ENCODE peak calls at places on chromosomes 11 and 22, in eight cellular contexts. U is AG04450, Z is cardiac muscle cell, S is neural progenitor cell, P is upper lobe of right lung, I is thoracic aorta, F is fibroblast of pulmonary artery, C is cardiac fibroblast. N is an unnamed sample.

GRCh38 chr11:64186205-64187165 is 514 bp downstream of the STIP1 start:
- DNase-seq in U (no peak), Z (peak; percentile 28), S (peak; percentile 32), P (no peak), I (no peak), F (no peak), C (peak; percentile 26), N (no peak)

GRCh38 chr11:6321961-6322362 is 1.7 kb upstream of the CAVIN3 start:
- DNase-seq in U (no peak), Z (peak; percentile 5), S (peak; percentile 67), P (no peak), I (no peak), F (peak; percentile 35), C (peak; percentile 70), N (no peak)

GRCh38 chr11:85663080-85663729 is 1.7 kb downstream of the CREBZF start:
- DNase-seq in U (no peak), Z (no peak), S (no peak), P (no peak), I (no peak), F (no peak), C (peak; percentile 22), N (no peak)

GRCh38 chr11:109075976-109076375 is 346.0 kb upstream of the C11orf87 start:
- DNase-seq in U (no peak), Z (no peak), S (no peak), P (no peak), I (no peak), F (peak; percentile 23), C (no peak), N (no peak)

GRCh38 chr11:62337682-62338181 is 484 bp downstream of the ASRGL1 start:
- DNase-seq in U (no peak), Z (peak; percentile 37), S (peak; percentile 58), P (peak; percentile 69), I (no peak), F (peak; percentile 2), C (peak; percentile 3), N (peak; percentile 41)

GRCh38 chr11:33492569-33492968 is 208.1 kb downstream of the C11orf91 start:
- DNase-seq in U (no peak), Z (no peak), S (no peak), P (no peak), I (no peak), F (no peak), C (no peak), N (no peak)

GRCh38 chr11:67113231-67113721 is 5.8 kb upstream of the KDM2A start:
- DNase-seq in U (no peak), Z (peak; percentile 80), S (no peak), P (peak; percentile 42), I (no peak), F (no peak), C (no peak), N (no peak)

GRCh38 chr22:44462246-44463015 is 35.6 kb downstream of the RTL6 start:
- DNase-seq in U (no peak), Z (no peak), S (no peak), P (no peak), I (no peak), F (no peak), C (no peak), N (no peak)

GRCh38 chr11:2912498-2912897 is 16.7 kb downstream of the PHLDA2 start:
- DNase-seq in U (no peak), Z (no peak), S (no peak), P (peak; percentile 95), I (no peak), F (peak; percentile 65), C (peak; percentile 68), N (no peak)

GRCh38 chr11:22304337-22304961 is 33.7 kb upstream of the SLC17A6 start:
- DNase-seq in U (no peak), Z (peak; percentile 62), S (peak; percentile 55), P (no peak), I (no peak), F (peak; percentile 54), C (peak; percentile 60), N (no peak)

GRCh38 chr11:12281571-12282478 is 95.5 kb upstream of the PARVA start:
- DNase-seq in U (peak; percentile 73), Z (peak; percentile 84), S (peak; percentile 84), P (peak; percentile 85), I (peak; percentile 68), F (peak; percentile 88), C (peak; percentile 89), N (peak; percentile 89)

GRCh38 chr22:39680486-39680885 is 109.9 kb downstream of the CACNA1I start:
- DNase-seq in U (no peak), Z (no peak), S (no peak), P (no peak), I (no peak), F (no peak), C (no peak), N (no peak)

GRCh38 chr11:112157274-112157766 is 6.6 kb downstream of the IL18 start:
- DNase-seq in U (peak; percentile 96), Z (no peak), S (no peak), P (no peak), I (peak; percentile 31), F (peak; percentile 99), C (peak; percentile 99), N (no peak)

GRCh38 chr22:50191041-50191740 is 5.5 kb downstream of the TRABD start:
- DNase-seq in U (no peak), Z (peak; percentile 54), S (no peak), P (no peak), I (no peak), F (no peak), C (no peak), N (peak; percentile 15)

GRCh38 chr11:84865257-84865656 is 761.9 kb downstream of the DLG2 start:
- DNase-seq in U (no peak), Z (no peak), S (no peak), P (no peak), I (no peak), F (no peak), C (peak; percentile 53), N (no peak)

DNA sequence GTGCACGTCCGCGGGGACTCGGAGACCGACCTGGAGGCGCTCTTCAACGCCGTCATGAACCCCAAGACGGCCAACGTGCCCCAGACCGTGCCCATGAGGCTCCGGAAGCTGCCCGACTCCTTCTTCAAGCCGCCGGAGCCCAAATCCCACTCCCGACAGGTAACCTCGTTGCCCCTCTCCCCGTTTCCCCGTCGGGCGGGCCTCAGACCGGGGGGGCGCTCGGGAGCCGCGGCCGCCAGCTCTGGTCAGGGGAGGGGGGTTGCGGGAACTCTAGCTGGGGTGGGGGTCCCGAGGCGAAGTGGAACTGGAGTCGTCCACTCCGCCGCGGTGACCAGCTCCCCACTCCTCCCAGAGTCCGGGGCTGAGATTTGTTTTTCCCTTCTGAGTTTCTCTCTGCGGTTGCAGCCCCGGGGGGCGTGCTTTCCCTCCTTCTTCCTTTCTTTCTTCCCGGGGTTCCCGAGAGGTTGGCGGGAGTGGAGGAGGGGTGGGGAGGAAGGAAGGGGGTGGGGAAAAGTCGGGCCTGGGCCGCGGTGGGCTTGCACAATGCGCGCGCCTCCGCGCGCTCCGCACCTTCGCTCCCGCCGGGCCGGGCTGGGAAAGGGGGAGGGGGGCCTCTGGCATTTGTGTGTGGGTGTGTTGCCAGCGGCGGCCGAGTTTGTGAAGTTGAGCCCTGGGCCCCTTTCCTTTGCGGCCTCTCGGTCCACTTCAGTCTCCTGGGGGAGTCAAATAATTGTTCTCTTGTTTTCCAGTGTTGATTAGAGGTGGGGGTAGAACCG is 952 bp downstream of the YAP1 start:
- DNase-seq in U (no peak), Z (peak; percentile 94), S (peak; percentile 93), P (peak; percentile 92), I (peak; percentile 30), F (peak; percentile 92), C (peak; percentile 83), N (peak; percentile 88)
- TF ChIP-seq CTCF in U (peak; percentile 15), Z (peak; percentile 10), S (peak; percentile 36), P (peak; percentile 7), I (no peak), F (peak; percentile 3), C (peak; percentile 13), N (no peak)

GRCh38 chr22:45640941-45641621 is 30.6 kb upstream of the ATXN10 start:
- DNase-seq in U (no peak), Z (no peak), S (no peak), P (peak; percentile 62), I (no peak), F (no peak), C (no peak), N (no peak)

GRCh38 chr22:45638197-45638596 is 33.4 kb upstream of the ATXN10 start:
- DNase-seq in U (no peak), Z (no peak), S (no peak), P (no peak), I (no peak), F (no peak), C (no peak), N (no peak)

GRCh38 chr22:45639747-45640102 is 31.9 kb upstream of the ATXN10 start:
- DNase-seq in U (no peak), Z (no peak), S (no peak), P (peak; percentile 38), I (no peak), F (no peak), C (no peak), N (no peak)

GRCh38 chr22:45640291-45640940 is 31.2 kb upstream of the ATXN10 start:
- DNase-seq in U (no peak), Z (no peak), S (no peak), P (peak; percentile 18), I (no peak), F (no peak), C (no peak), N (no peak)

GRCh38 chr22:45638834-45639746 is 32.5 kb upstream of the ATXN10 start:
- DNase-seq in U (no peak), Z (no peak), S (no peak), P (peak; percentile 84), I (no peak), F (peak; percentile 66), C (peak; percentile 78), N (no peak)
- TF ChIP-seq CTCF in U (no peak), Z (peak; percentile 14), S (no peak), P (no peak), I (no peak), F (no peak), C (no peak), N (no peak)

GRCh38 chr11:59668950-59669610 is at the start of gene PATL1:
- DNase-seq in U (peak; percentile 95), Z (peak; percentile 100), S (peak; percentile 99), P (peak; percentile 100), I (peak; percentile 98), F (peak; percentile 99), C (peak; percentile 99), N (peak; percentile 98)
- TF ChIP-seq CTCF in U (no peak), Z (no peak), S (no peak), P (no peak), I (no peak), F (no peak), C (no peak), N (no peak)

GRCh38 chr11:66002648-66003225 is 434 bp downstream of the BANF1 start:
- DNase-seq in U (no peak), Z (peak; percentile 57), S (no peak), P (no peak), I (no peak), F (peak; percentile 53), C (peak; percentile 45), N (no peak)

GRCh38 chr11:66006134-66006890 is 4.0 kb downstream of the BANF1 start:
- DNase-seq in U (no peak), Z (no peak), S (no peak), P (no peak), I (no peak), F (no peak), C (no peak), N (no peak)

GRCh38 chr11:66003291-66003690 is 988 bp downstream of the BANF1 start:
- DNase-seq in U (no peak), Z (no peak), S (no peak), P (no peak), I (no peak), F (no peak), C (no peak), N (no peak)

GRCh38 chr11:66004186-66004585 is 1.9 kb downstream of the BANF1 start:
- DNase-seq in U (no peak), Z (no peak), S (no peak), P (no peak), I (no peak), F (no peak), C (no peak), N (no peak)

GRCh38 chr11:66001941-66002647 is at the start of the genes BANF1 and EIF1AD:
- DNase-seq in U (peak; percentile 94), Z (peak; percentile 93), S (peak; percentile 96), P (peak; percentile 93), I (peak; percentile 71), F (peak; percentile 99), C (peak; percentile 100), N (peak; percentile 83)
- TF ChIP-seq CTCF in U (no peak), Z (no peak), S (no peak), P (no peak), I (no peak), F (no peak), C (no peak), N (no peak)

N was measured in nephron progenitor cell.